ENCODE peak calls at places on chromosomes 11 and 22, in four cellular contexts. F is K562; S is stimulated activated CD8-positive, alpha-beta memory T cell treated with anti-CD3 and anti-CD28 coated beads, Interleukin-15, amount 100 ng/mL, for 1 hour; U is GM06990. Q is an unnamed sample.

GRCh38 chr11:106624377-106624776 is 393.9 kb downstream of the GUCY1A2 start:
- DNase-seq in S (no peak), U (no peak), F (no peak), Q (no peak)

GRCh38 chr11:108632041-108632440 is 32.8 kb upstream of the DDX10 start:
- DNase-seq in U (no peak), S (no peak), F (no peak), Q (no peak)

GRCh38 chr22:46777609-46777970 is 15.1 kb downstream of the TBC1D22A start:
- DNase-seq in S (no peak), U (peak), F (no peak), Q (peak)

GRCh38 chr11:624705-625635 is at the start of gene CDHR5:
- DNase-seq in U (no peak), S (no peak), F (no peak), Q (no peak)

GRCh38 chr22:43136255-43136654 is 6.9 kb downstream of the MCAT start:
- DNase-seq in U (no peak), S (no peak), F (peak), Q (peak)

GRCh38 chr11:129292092-129292491 is 83.6 kb upstream of the BARX2 start:
- DNase-seq in F (no peak), S (no peak), U (no peak), Q (no peak)

GRCh38 chr11:45083544-45084087 is 62.8 kb upstream of the PRDM11 start:
- DNase-seq in S (no peak), F (peak), U (no peak), Q (no peak)

GRCh38 chr11:21622995-21623394 is 569.9 kb upstream of the ANO5 start:
- DNase-seq in U (no peak), S (no peak), F (no peak), Q (peak)

GRCh38 chr11:77547863-77548551 is 41.7 kb upstream of the AQP11 start:
- DNase-seq in U (no peak), S (no peak), F (peak), Q (peak)

GRCh38 chr22:36395922-36396321 is 8.2 kb upstream of the MYH9 start:
- DNase-seq in U (no peak), F (no peak), S (no peak), Q (no peak)

GRCh38 chr11:58392741-58393140 is 13.9 kb downstream of the OR5B3 start:
- DNase-seq in S (no peak), F (no peak), U (no peak), Q (no peak)

GRCh38 chr22:47340851-47341436 is 578.5 kb downstream of the TBC1D22A start:
- DNase-seq in U (no peak), S (no peak), F (no peak), Q (no peak)

Q was measured in thyroid gland.